ENCODE peak calls at places on chromosomes 13 and 19, in four cellular contexts. P, Z, G and V are unnamed samples.

GRCh38 chr19:48842744-48843162 is 6.5 kb upstream of the HSD17B14 start:
- DNase-seq in G (no peak), P (no peak), Z (peak), V (peak)

GRCh38 chr13:27359203-27359821 is 65.1 kb upstream of the GTF3A start:
- DNase-seq in G (no peak), P (peak), Z (peak), V (peak)

GRCh38 chr19:56097306-56097705 is 23.8 kb downstream of the ZNF787 start:
- DNase-seq in P (no peak), Z (no peak), G (no peak), V (peak)

GRCh38 chr13:68727788-68728187 is 1379.8 kb upstream of the ATXN8OS start:
- DNase-seq in G (no peak), Z (no peak), P (no peak), V (no peak)

GRCh38 chr13:83121904-83122303 is 760.4 kb downstream of the SLITRK1 start:
- DNase-seq in G (no peak), P (no peak), Z (no peak), V (no peak)

GRCh38 chr19:1407662-1408299 is 395 bp downstream of the DAZAP1 start:
- DNase-seq in Z (peak), G (no peak), P (peak), V (no peak)

GRCh38 chr13:29438772-29439171 is 156.7 kb downstream of the SLC7A1 start:
- DNase-seq in P (no peak), Z (no peak), G (no peak), V (no peak)

GRCh38 chr19:33641261-33641660 is 19.5 kb downstream of the CHST8 start:
- DNase-seq in G (no peak), Z (no peak), P (peak), V (no peak)

GRCh38 chr19:40907968-40908735 is 26.1 kb upstream of the CYP2A7 start:
- DNase-seq in P (no peak), G (no peak), Z (no peak), V (no peak)

GRCh38 chr13:75795274-75795673 is 159.1 kb downstream of the LMO7 start:
- DNase-seq in Z (no peak), G (no peak), P (no peak), V (no peak)

GRCh38 chr19:31349160-31349881 is at the start of gene TSHZ3:
- DNase-seq in P (peak), G (peak), Z (peak), V (peak)

GRCh38 chr13:79282976-79283375 is 123.1 kb downstream of the RBM26 start:
- DNase-seq in P (no peak), Z (no peak), G (no peak), V (no peak)

GRCh38 chr19:31338069-31338767 is 11.0 kb downstream of the TSHZ3 start:
- DNase-seq in Z (no peak), P (no peak), G (no peak), V (no peak)

GRCh38 chr13:25771641-25772478 is 280.0 kb downstream of the SHISA2 start:
- DNase-seq in G (no peak), P (no peak), Z (no peak), V (no peak)

GRCh38 chr13:48006396-48006795 is 5.3 kb upstream of the SUCLA2 start:
- DNase-seq in P (no peak), G (no peak), Z (no peak), V (no peak)

GRCh38 chr13:99694251-99694650 is 193.0 kb downstream of the TM9SF2 start:
- DNase-seq in Z (no peak), G (no peak), P (no peak), V (no peak)

GRCh38 chr13:48068036-48068435 is 26.9 kb downstream of the MED4 start:
- DNase-seq in P (no peak), G (no peak), Z (no peak), V (no peak)

GRCh38 chr19:56105090-56105701 is 15.9 kb downstream of the ZNF787 start:
- DNase-seq in Z (peak), P (peak), G (peak), V (peak)

GRCh38 chr19:1622541-1622940 is 17.3 kb upstream of the UQCR11 start:
- DNase-seq in Z (no peak), G (no peak), P (no peak), V (no peak)

GRCh38 chr13:111402441-111402840 is 82.0 kb downstream of the TEX29 start:
- DNase-seq in P (no peak), G (no peak), Z (no peak), V (no peak)

GRCh38 chr13:19596960-19597361 is 35.6 kb upstream of the TPTE2 start:
- DNase-seq in Z (no peak), G (no peak), P (no peak), V (no peak)

GRCh38 chr13:104011505-104012270 is 945.5 kb upstream of the SLC10A2 start:
- DNase-seq in Z (no peak), P (no peak), G (no peak), V (no peak)

GRCh38 chr19:1068111-1069001 is 1.4 kb downstream of the ARHGAP45 start:
- DNase-seq in Z (peak), P (peak), G (no peak), V (no peak)

GRCh38 chr19:45772130-45772880 is 3.3 kb upstream of the SIX5 start:
- DNase-seq in Z (peak), G (no peak), P (no peak), V (no peak)

GRCh38 chr13:35995136-35995535 is 136.0 kb downstream of the DCLK1 start:
- DNase-seq in P (no peak), G (no peak), Z (no peak), V (no peak)

DNA sequence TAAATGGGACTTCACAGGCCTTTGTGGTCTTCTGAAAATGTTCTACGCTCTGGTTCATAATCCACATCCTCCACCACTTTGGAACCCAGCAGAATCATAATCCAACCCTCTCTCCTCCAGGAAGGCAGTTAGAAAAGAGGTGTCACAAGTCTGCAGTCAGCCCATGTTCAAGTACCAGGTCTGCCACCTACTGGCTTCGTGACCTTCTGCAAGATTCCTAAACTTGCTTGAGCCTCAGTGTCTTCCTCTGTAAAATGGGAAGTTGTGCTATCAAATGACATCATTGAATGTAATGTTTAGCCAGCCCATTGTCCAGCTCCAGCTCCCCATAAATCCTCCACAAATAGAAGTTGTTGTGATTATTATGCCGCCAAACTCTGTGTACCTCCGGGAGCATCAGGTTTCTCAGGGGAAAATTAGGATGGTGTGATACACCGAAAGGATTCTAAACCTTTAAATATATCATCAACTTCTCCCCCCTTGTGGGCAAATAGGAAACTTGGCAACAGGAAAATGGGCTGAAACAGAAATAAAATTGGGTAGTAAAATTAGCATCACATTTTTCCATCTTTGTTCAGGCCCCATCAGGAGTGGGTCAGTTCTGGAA is 109.7 kb downstream of the NUFIP1 start:
- DNase-seq in Z (peak), G (no peak), P (no peak), V (no peak)
- TF ChIP-seq CTCF in Z (no peak), G (peak), P (peak), V (peak)

GRCh38 chr19:4109626-4109945 is 14.3 kb downstream of the MAP2K2 start:
- DNase-seq in G (no peak), Z (no peak), P (no peak), V (no peak)
- H3K4me3 ChIP-seq in G (no peak), Z (no peak), P (no peak), V (no peak)

GRCh38 chr13:112711528-112712265 is 21.9 kb downstream of the ATP11A start:
- DNase-seq in Z (peak), G (peak), P (peak), V (peak)
- TF ChIP-seq CTCF in Z (no peak), G (no peak), P (peak), V (no peak)

DNA sequence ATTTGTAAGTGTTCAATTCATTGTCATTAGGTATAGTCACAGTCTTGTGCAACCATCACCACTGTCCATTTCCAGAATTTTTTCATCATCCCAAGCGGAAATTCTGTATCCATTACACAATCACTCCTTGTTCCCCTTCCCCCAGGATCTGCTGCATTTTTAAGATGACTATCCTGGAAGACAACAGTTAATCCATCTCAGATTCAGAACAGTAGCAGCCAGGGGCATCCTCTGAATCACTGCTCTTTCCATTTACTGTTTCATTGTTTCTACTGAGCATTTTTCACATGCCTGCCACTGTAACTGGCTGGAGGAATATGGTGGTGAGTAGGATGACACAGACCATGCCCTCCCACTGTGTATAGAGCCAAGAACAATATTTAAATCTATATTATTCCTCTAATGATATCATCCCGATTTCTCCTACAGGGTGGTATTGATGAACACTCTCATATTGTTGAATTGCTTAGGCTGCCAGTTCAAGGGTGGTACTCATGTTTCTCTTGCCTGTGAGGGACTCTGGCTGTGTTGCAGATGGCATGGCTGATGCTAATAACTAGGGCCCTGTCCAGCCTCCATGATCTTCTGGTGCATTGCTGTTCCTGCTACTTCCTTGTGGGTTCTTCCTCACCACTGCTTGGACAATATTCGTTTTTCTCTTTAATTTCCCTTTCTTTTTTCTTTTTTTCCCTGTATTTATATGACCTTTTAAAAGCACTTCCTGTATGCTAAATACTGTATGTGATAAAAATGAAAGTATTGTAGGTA is 59.0 kb downstream of the WDFY2 start:
- DNase-seq in P (no peak), G (no peak), Z (no peak), V (no peak)
- H3K4me3 ChIP-seq in P (no peak), G (no peak), Z (no peak), V (no peak)

GRCh38 chr13:34793301-34793700 is 148.8 kb upstream of the NBEA start:
- DNase-seq in Z (no peak), G (no peak), P (no peak), V (no peak)
- TF ChIP-seq CTCF in Z (no peak), G (no peak), P (no peak), V (no peak)

DNA sequence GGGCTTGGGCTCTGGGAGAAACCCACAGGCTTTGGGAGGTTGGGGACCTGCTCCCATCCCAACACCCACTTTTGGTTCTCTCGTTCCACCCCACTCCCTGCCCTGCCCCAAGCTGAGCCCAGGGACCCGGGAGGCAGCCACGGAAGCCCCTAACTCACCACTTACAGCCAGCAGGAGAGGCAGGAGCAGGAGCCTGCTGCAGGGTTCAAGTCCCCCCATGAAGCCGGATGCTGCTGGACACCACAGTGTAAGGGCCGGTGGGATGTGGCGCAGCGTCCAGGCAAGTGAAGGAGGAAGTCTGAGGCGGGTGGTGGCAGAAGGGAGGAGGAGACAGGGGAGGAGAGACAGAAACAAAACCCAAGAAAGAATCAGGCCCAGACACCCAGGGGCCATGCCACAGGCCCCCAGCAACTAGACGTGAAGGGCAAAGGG is at the start of gene TYROBP:
- DNase-seq in G (no peak), P (peak), Z (no peak), V (no peak)
- H3K4me3 ChIP-seq in G (peak), P (peak), Z (peak), V (peak)

GRCh38 chr19:8567522-8568172 is 9.6 kb downstream of the MYO1F start:
- DNase-seq in P (peak), Z (peak), G (no peak), V (no peak)

GRCh38 chr19:8566855-8567254 is 10.4 kb downstream of the MYO1F start:
- DNase-seq in P (no peak), G (no peak), Z (no peak), V (no peak)

GRCh38 chr19:8573316-8573715 is 3.9 kb downstream of the MYO1F start:
- DNase-seq in P (no peak), G (no peak), Z (no peak), V (no peak)

GRCh38 chr19:8571006-8571411 is 6.2 kb downstream of the MYO1F start:
- DNase-seq in G (no peak), Z (peak), P (peak), V (no peak)

DNA sequence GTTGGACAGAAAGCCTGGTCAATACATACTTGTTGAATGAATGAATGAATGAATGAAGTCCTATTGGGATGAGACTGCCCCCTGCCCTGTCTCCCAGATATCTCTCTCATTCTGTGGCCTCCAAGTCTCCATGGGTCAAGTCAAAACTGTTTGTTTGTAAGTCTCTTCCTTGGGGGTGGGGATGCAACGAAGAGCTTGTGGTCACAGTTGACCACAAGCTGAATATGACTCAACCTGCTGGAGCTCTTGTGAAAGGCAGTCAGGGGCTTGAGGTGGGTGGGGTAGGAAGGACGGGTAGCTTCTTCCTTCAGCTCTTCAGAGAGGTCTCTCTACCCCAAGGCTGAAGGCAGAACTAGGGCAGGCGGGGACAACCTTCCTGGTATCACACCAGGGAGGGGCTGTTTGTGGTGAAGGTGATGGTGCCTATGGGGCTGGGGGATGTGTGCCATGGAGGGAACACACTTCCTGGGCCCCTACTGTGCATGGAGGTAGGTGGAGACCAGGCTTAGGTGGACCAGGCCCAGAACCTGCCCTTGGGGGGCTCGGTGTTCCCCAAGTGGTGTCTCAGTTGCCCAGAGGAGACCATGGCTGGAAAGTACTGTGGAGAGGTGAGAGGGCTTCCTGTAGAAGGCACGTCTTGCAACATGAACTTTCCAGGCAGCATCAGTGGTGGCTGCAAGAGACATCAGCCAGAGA is 8.0 kb downstream of the MYO1F start:
- DNase-seq in Z (peak), G (no peak), P (peak), V (no peak)
- TF ChIP-seq CTCF in Z (no peak), G (no peak), P (no peak), V (no peak)